ENCODE peak calls at places on chromosome X, in ten cellular contexts. H is NB4, Q is endothelial cell of umbilical vein, P is ovary, K is lower leg skin, U is IMR-90, E is tibial nerve, V is transverse colon, R is stomach, M is HCT116. Z is an unnamed sample.

GRCh38 chrX:151896734-151897474 is 15.8 kb upstream of the MAGEA4 start:
- DNase-seq in M (no peak), V (no peak), Q (no peak), H (no peak), E (no peak), U (peak; percentile 20), P (no peak), R (no peak), K (no peak), Z (no peak)

GRCh38 chrX:17581650-17582049 is 155.6 kb upstream of the SCML1 start:
- DNase-seq in K (no peak), P (no peak), E (no peak), U (no peak), H (no peak), Q (no peak), V (no peak), M (no peak), R (no peak), Z (no peak)

GRCh38 chrX:74923942-74924448 is 1.3 kb downstream of the NEXMIF start:
- DNase-seq in U (no peak), K (no peak), E (peak; percentile 12), P (peak; percentile 33), R (no peak), H (no peak), Q (no peak), V (peak; percentile 16), M (no peak), Z (no peak)

GRCh38 chrX:130114141-130114561 is 3.9 kb upstream of the ELF4 start:
- DNase-seq in U (peak; percentile 19), Q (no peak), E (no peak), H (no peak), V (no peak), M (no peak), P (no peak), R (no peak), K (no peak), Z (no peak)

GRCh38 chrX:24858004-24858746 is 157.6 kb downstream of the ARX start:
- DNase-seq in E (no peak), K (no peak), M (no peak), H (no peak), P (no peak), U (peak; percentile 34), R (no peak), Q (no peak), V (no peak), Z (no peak)

GRCh38 chrX:110143454-110144210 is 140.7 kb downstream of the TMEM164 start:
- DNase-seq in M (no peak), K (no peak), V (no peak), E (no peak), P (no peak), U (no peak), Q (no peak), H (no peak), R (no peak), Z (no peak)

GRCh38 chrX:64330284-64330683 is 65.0 kb downstream of the MTMR8 start:
- DNase-seq in E (no peak), V (no peak), H (no peak), M (no peak), P (no peak), R (no peak), K (no peak), U (no peak), Q (no peak), Z (no peak)

GRCh38 chrX:106050054-106050453 is 11.5 kb upstream of the SERPINA7 start:
- DNase-seq in K (no peak), R (no peak), E (no peak), V (no peak), U (no peak), Q (no peak), M (no peak), H (no peak), P (no peak), Z (no peak)

GRCh38 chrX:149512225-149512885 is 7.2 kb upstream of the IDS start:
- DNase-seq in U (peak; percentile 38), P (no peak), R (peak; percentile 64), H (peak; percentile 68), M (no peak), V (peak; percentile 63), Q (peak; percentile 55), K (peak; percentile 87), E (no peak), Z (no peak)

GRCh38 chrX:69060631-69061408 is 104.4 kb downstream of the PJA1 start:
- DNase-seq in R (peak; percentile 54), E (peak; percentile 18), M (peak; percentile 3), Q (peak; percentile 33), K (peak; percentile 82), H (peak; percentile 4), P (peak; percentile 60), V (peak; percentile 46), U (peak; percentile 31), Z (no peak)

GRCh38 chrX:146755214-146755613 is 54.4 kb upstream of the CXorf51B start:
- DNase-seq in P (no peak), V (no peak), E (no peak), Q (no peak), H (no peak), K (no peak), U (no peak), R (no peak), M (no peak), Z (no peak)

GRCh38 chrX:8034058-8034457 is 106.8 kb upstream of the PNPLA4 start:
- DNase-seq in E (no peak), U (no peak), M (no peak), V (no peak), H (no peak), R (no peak), Q (no peak), K (no peak), P (no peak), Z (no peak)

GRCh38 chrX:111376897-111377601 is 34.9 kb downstream of the DCX start:
- DNase-seq in M (no peak), Q (no peak), V (no peak), R (no peak), U (no peak), P (no peak), E (no peak), K (no peak), H (no peak), Z (no peak)

GRCh38 chrX:15465896-15466651 is 27.1 kb downstream of the PIR start:
- DNase-seq in P (peak; percentile 32), K (no peak), V (no peak), H (peak; percentile 11), M (no peak), E (no peak), R (no peak), Q (no peak), U (peak; percentile 7), Z (no peak)

GRCh38 chrX:153794018-153794896 is at the start of the genes IDH3G and SSR4:
- DNase-seq in E (peak; percentile 85), V (peak; percentile 93), R (peak; percentile 92), U (peak; percentile 93), Q (peak; percentile 96), K (peak; percentile 98), P (peak; percentile 93), M (peak; percentile 78), H (peak; percentile 96), Z (peak; percentile 50)
- TF ChIP-seq POLR2A in E (no peak), V (peak; percentile 52), R (no peak), U (peak; percentile 73), Q (peak; percentile 76), K (no peak), P (peak; percentile 33), M (no peak), H (peak; percentile 40), Z (peak; percentile 26)

GRCh38 chrX:101552714-101553113 is 2.4 kb downstream of the ARMCX1 start:
- DNase-seq in H (no peak), V (no peak), R (no peak), U (no peak), K (no peak), E (no peak), M (no peak), Q (no peak), P (no peak), Z (no peak)

GRCh38 chrX:101550825-101551767 is 749 bp downstream of the ARMCX1 start:
- DNase-seq in E (peak; percentile 30), V (no peak), U (peak; percentile 20), Q (peak; percentile 60), P (peak; percentile 65), H (no peak), R (no peak), M (no peak), K (peak; percentile 87), Z (no peak)

DNA sequence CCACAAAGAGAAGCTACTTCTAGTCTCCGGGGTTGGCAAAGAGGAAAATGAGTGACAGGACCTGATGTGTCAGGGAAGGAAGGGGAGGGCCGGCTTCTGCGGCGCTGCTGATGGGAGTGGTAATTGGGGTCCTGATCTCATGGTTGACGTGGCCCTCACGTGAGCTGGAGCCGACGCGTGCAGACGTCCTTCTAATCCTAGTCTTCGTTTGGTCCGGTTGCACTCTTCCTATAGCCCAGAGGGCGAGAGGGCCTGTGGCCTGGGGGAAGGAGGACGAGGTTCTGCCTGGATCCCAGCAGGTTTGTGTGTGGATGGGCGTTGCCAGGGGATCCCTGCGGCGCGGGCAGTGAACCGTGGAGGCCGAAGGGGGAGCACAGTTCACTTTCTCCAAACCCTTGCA is at the start of gene ARMCX1:
- DNase-seq in P (peak; percentile 76), Q (peak; percentile 87), V (peak; percentile 57), H (peak; percentile 1), E (peak; percentile 67), M (no peak), U (peak; percentile 74), K (peak; percentile 94), R (peak; percentile 49), Z (no peak)
- H3K4me3 ChIP-seq in P (peak within 1 kb of the TSS; percentile 49), Q (peak within 1 kb of the TSS; percentile 58), V (peak within 1 kb of the TSS; percentile 39), H (no peak within 1 kb of the TSS), E (peak within 1 kb of the TSS; percentile 68), M (no peak within 1 kb of the TSS), U (peak within 1 kb of the TSS; percentile 80), K (peak within 1 kb of the TSS; percentile 48), R (peak within 1 kb of the TSS; percentile 48), Z (peak within 1 kb of the TSS; percentile 27)

DNA sequence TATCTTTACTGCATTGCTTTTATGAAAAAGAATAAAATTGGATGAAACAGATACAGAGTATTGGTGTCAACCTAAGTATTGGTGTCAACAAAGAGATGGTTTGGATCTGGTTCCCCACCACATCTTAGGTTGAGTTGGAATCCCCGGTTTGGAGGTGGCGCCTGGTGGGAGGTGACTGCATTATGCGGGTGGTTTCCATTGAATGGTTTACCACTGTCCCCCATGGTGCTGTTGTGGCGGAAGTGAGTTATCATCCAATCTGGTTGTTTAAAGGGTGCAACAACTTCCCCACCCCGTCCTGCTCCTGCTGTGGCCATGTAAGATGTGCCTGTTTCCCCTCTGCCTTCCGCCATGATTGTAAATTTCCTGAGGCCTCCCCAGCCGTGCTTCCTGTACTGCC is 52.8 kb upstream of the CD99 start:
- DNase-seq in H (no peak), E (no peak), K (no peak), P (no peak), Q (no peak), V (no peak), U (no peak), R (no peak), M (no peak), Z (no peak)
- TF ChIP-seq CTCF in H (no peak), E (no peak), K (no peak), P (no peak), Q (no peak), V (no peak), U (no peak), R (no peak), M (no peak), Z (no peak)

DNA sequence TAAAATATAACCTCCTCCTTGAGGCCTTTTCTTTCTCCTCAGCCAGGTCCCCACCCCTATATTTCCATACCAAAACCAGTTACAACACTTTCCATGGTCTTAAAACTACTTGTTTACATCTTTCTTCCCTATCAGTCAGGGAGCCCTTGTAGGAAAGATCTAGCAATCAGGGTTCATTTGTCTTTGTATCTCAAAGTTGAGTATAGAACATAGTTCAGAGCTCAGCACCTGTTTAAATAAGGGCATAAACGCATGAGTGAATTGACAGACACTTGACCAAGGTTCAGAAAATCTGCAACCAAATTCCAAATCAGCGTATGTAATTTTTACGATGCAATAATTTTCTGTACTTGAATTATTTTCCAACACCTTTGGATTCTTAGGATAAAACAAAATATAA is 352.2 kb upstream of the MAGEB16 start:
- DNase-seq in V (no peak), P (no peak), M (no peak), H (no peak), Q (no peak), K (no peak), R (no peak), E (no peak), U (no peak), Z (no peak)
- TF ChIP-seq POLR2A in V (no peak), P (no peak), M (no peak), H (no peak), Q (no peak), K (no peak), R (no peak), E (no peak), U (no peak), Z (no peak)

Z was measured in esophagus squamous epithelium.